ENCODE peak calls at places on chromosomes 4 and X, in five cellular contexts. K is naive thymus-derived CD4-positive, alpha-beta T cell; A is NCI-H446; J is left ventricle myocardium inferior; N is GM18507. T is an unnamed sample.

GRCh38 chr4:168755643-168756482 is 254.2 kb downstream of the CBR4 start:
- DNase-seq in A (no peak), N (no peak), J (no peak), K (no peak), T (no peak)

GRCh38 chr4:184453402-184454160 is 20.8 kb downstream of the IRF2 start:
- DNase-seq in K (peak), J (no peak), A (no peak), N (no peak), T (peak)

GRCh38 chr4:52750819-52751348 is 341 bp downstream of the ERVMER34-1 start:
- DNase-seq in A (peak), N (no peak), J (no peak), K (peak), T (no peak)

GRCh38 chrX:13487731-13488505 is 81.5 kb upstream of the EGFL6 start:
- DNase-seq in J (no peak), A (peak), K (peak), N (peak), T (peak)

GRCh38 chr4:89737888-89738287 is 99.1 kb downstream of the SNCA start:
- DNase-seq in K (no peak), N (no peak), A (peak), J (no peak), T (no peak)

GRCh38 chrX:115472131-115472530 is 88.8 kb upstream of the PLS3 start:
- DNase-seq in K (no peak), N (no peak), J (no peak), A (no peak), T (no peak)

GRCh38 chr4:79209822-79210635 is 115.8 kb downstream of the NAA11 start:
- DNase-seq in A (no peak), K (no peak), J (no peak), N (no peak), T (no peak)

GRCh38 chr4:74793757-74794340 is 474 bp downstream of the BTC start:
- DNase-seq in J (no peak), N (no peak), A (no peak), K (no peak), T (no peak)

GRCh38 chrX:33183366-33183765 is 28.0 kb downstream of the DMD start:
- DNase-seq in K (no peak), J (peak), N (no peak), A (no peak), T (no peak)

GRCh38 chr4:78545275-78546246 is 6.0 kb upstream of the ANXA3 start:
- DNase-seq in J (peak), A (no peak), N (no peak), K (no peak), T (no peak)

GRCh38 chr4:11565213-11565612 is 136.5 kb upstream of the HS3ST1 start:
- DNase-seq in A (no peak), K (no peak), J (no peak), N (no peak), T (no peak)

GRCh38 chr4:139745111-139745639 is 79.6 kb downstream of the MGST2 start:
- DNase-seq in K (no peak), N (no peak), J (no peak), A (no peak), T (no peak)

GRCh38 chr4:151727365-151727764 is 33.4 kb downstream of the GATB start:
- DNase-seq in N (no peak), A (no peak), K (no peak), J (no peak), T (no peak)

T was measured in activated T-helper 2 cell treated with anti-CD3 and anti-CD28 coated beads, Interferon-gamma antibody, Interleukin-2, Interleukin-4, amounts not matched to agents 10 μg/mL and 5 μg/mL and 100 μg/mL, durations not matched to agents 14 hours and 24 hours and 36 hours.